ENCODE peak calls at places on chromosome 12, in nine cellular contexts. N, U, O, P, S, M, G, H and C are unnamed samples.

GRCh38 chr12:60231301-60231700 is 635.5 kb downstream of the SLC16A7 start:
- DNase-seq in N (no peak), U (no peak), O (no peak), P (no peak), S (no peak), M (no peak), G (no peak), H (no peak), C (no peak)

GRCh38 chr12:2764398-2764797 is 30.4 kb upstream of the FKBP4 start:
- DNase-seq in N (no peak), U (no peak), O (no peak), P (no peak), S (no peak), M (no peak), G (no peak), H (no peak), C (no peak)

GRCh38 chr12:104604070-104604994 is 147.6 kb downstream of the CHST11 start:
- DNase-seq in N (no peak), U (peak), O (peak), P (peak), S (peak), M (peak), G (peak), H (no peak), C (no peak)

GRCh38 chr12:97899956-97900355 is 437.4 kb downstream of the RMST start:
- DNase-seq in N (no peak), U (no peak), O (no peak), P (no peak), S (no peak), M (no peak), G (peak), H (no peak), C (no peak)

GRCh38 chr12:118064608-118065007 is 3.6 kb upstream of the WSB2 start:
- DNase-seq in N (no peak), U (peak), O (no peak), P (no peak), S (no peak), M (no peak), G (no peak), H (no peak), C (no peak)

GRCh38 chr12:32115404-32116104 is 8.9 kb downstream of the BICD1 start:
- DNase-seq in N (no peak), U (no peak), O (peak), P (peak), S (peak), M (peak), G (peak), H (no peak), C (no peak)

GRCh38 chr12:27210187-27210586 is 33.9 kb upstream of the STK38L start:
- DNase-seq in N (no peak), U (no peak), O (no peak), P (no peak), S (no peak), M (no peak), G (no peak), H (no peak), C (no peak)

GRCh38 chr12:106886921-106887320 is 68.8 kb upstream of the TMEM263 start:
- DNase-seq in N (no peak), U (no peak), O (no peak), P (no peak), S (no peak), M (no peak), G (no peak), H (no peak), C (no peak)

GRCh38 chr12:93943766-93944165 is 204.6 kb upstream of the PLXNC1 start:
- DNase-seq in N (no peak), U (no peak), O (no peak), P (no peak), S (peak), M (peak), G (peak), H (no peak), C (no peak)

GRCh38 chr12:94147991-94148840 is at the start of gene PLXNC1:
- DNase-seq in N (peak), U (peak), O (peak), P (peak), S (peak), M (peak), G (peak), H (peak), C (peak)

GRCh38 chr12:29164477-29165163 is 15.5 kb downstream of the FAR2 start:
- DNase-seq in N (no peak), U (no peak), O (no peak), P (no peak), S (no peak), M (peak), G (peak), H (no peak), C (no peak)

GRCh38 chr12:2013527-2014223 is 9.4 kb upstream of the DCP1B start:
- DNase-seq in N (no peak), U (no peak), O (no peak), P (no peak), S (no peak), M (no peak), G (no peak), H (no peak), C (no peak)

GRCh38 chr12:128266559-128267245 is at the start of gene TMEM132C:
- DNase-seq in N (no peak), U (no peak), O (no peak), P (no peak), S (no peak), M (no peak), G (no peak), H (no peak), C (no peak)

GRCh38 chr12:11839093-11839641 is 189.7 kb downstream of the ETV6 start:
- DNase-seq in N (no peak), U (no peak), O (peak), P (no peak), S (peak), M (no peak), G (peak), H (no peak), C (no peak)

GRCh38 chr12:110930348-110931314 is 10.3 kb upstream of the MYL2 start:
- DNase-seq in N (no peak), U (no peak), O (no peak), P (no peak), S (peak), M (no peak), G (no peak), H (no peak), C (no peak)

GRCh38 chr12:120996133-120996746 is 17.9 kb downstream of the HNF1A start:
- DNase-seq in N (no peak), U (no peak), O (no peak), P (no peak), S (no peak), M (no peak), G (no peak), H (no peak), C (no peak)

GRCh38 chr12:40002178-40003169 is 103.4 kb downstream of the SLC2A13 start:
- DNase-seq in N (no peak), U (no peak), O (no peak), P (peak), S (no peak), M (no peak), G (no peak), H (no peak), C (no peak)

GRCh38 chr12:67982165-67982563 is 7.1 kb upstream of the IFNG-AS1 start:
- DNase-seq in N (no peak), U (no peak), O (no peak), P (no peak), S (no peak), M (no peak), G (no peak), H (no peak), C (no peak)

GRCh38 chr12:46401703-46402102 is 29.1 kb upstream of the SLC38A2 start:
- DNase-seq in N (no peak), U (no peak), O (no peak), P (no peak), S (no peak), M (no peak), G (no peak), H (no peak), C (no peak)

GRCh38 chr12:112686373-112686772 is 105.2 kb upstream of the RPH3A start:
- DNase-seq in N (no peak), U (no peak), O (no peak), P (no peak), S (no peak), M (peak), G (peak), H (no peak), C (no peak)

GRCh38 chr12:97283297-97283696 is 179.3 kb upstream of the RMST start:
- DNase-seq in N (no peak), U (no peak), O (no peak), P (no peak), S (no peak), M (no peak), G (no peak), H (no peak), C (no peak)

GRCh38 chr12:75656650-75657049 is 145.2 kb upstream of the KRR1 start:
- DNase-seq in N (no peak), U (no peak), O (no peak), P (no peak), S (no peak), M (peak), G (peak), H (no peak), C (no peak)

GRCh38 chr12:16939871-16940306 is 333.9 kb upstream of the LMO3 start:
- DNase-seq in N (no peak), U (no peak), O (peak), P (peak), S (no peak), M (peak), G (peak), H (no peak), C (no peak)

GRCh38 chr12:7486512-7486911 is 17.1 kb downstream of the CD163 start:
- DNase-seq in N (no peak), U (no peak), O (no peak), P (no peak), S (no peak), M (no peak), G (no peak), H (no peak), C (no peak)

GRCh38 chr12:45913631-45914030 is 76.7 kb downstream of the SCAF11 start:
- DNase-seq in N (no peak), U (no peak), O (no peak), P (no peak), S (no peak), M (no peak), G (no peak), H (no peak), C (no peak)

GRCh38 chr12:6715130-6715529 is 8.7 kb upstream of the COPS7A start:
- DNase-seq in N (no peak), U (no peak), O (no peak), P (no peak), S (no peak), M (no peak), G (no peak), H (no peak), C (no peak)

GRCh38 chr12:27965966-27966365 is 6.6 kb downstream of the PTHLH start:
- DNase-seq in N (no peak), U (no peak), O (no peak), P (no peak), S (no peak), M (no peak), G (peak), H (no peak), C (no peak)

GRCh38 chr12:84038241-84038640 is 874.4 kb downstream of the SLC6A15 start:
- DNase-seq in N (no peak), U (no peak), O (no peak), P (no peak), S (no peak), M (no peak), G (peak), H (no peak), C (no peak)

GRCh38 chr12:52543985-52544888 is 8.7 kb downstream of the KRT71 start:
- DNase-seq in N (no peak), U (no peak), O (no peak), P (peak), S (no peak), M (no peak), G (no peak), H (no peak), C (no peak)

GRCh38 chr12:57242691-57243454 is 8.1 kb downstream of the STAC3 start:
- DNase-seq in N (peak), U (no peak), O (no peak), P (peak), S (no peak), M (peak), G (peak), H (peak), C (peak)

GRCh38 chr12:12804432-12804886 is 8.7 kb upstream of the DDX47 start:
- DNase-seq in N (no peak), U (no peak), O (no peak), P (peak), S (no peak), M (peak), G (peak), H (no peak), C (no peak)

GRCh38 chr12:26338574-26339572 is 143.5 kb downstream of the SSPN start:
- DNase-seq in N (no peak), U (no peak), O (no peak), P (peak), S (no peak), M (peak), G (peak), H (no peak), C (no peak)

GRCh38 chr12:30988086-30988485 is 61.5 kb downstream of the TSPAN11 start:
- DNase-seq in N (no peak), U (no peak), O (no peak), P (no peak), S (no peak), M (no peak), G (no peak), H (no peak), C (no peak)

GRCh38 chr12:30988887-30989286 is 62.3 kb downstream of the TSPAN11 start:
- DNase-seq in N (no peak), U (no peak), O (no peak), P (no peak), S (no peak), M (no peak), G (no peak), H (no peak), C (no peak)

GRCh38 chr12:30990776-30991175 is 64.2 kb downstream of the TSPAN11 start:
- DNase-seq in N (no peak), U (no peak), O (no peak), P (no peak), S (no peak), M (no peak), G (no peak), H (no peak), C (no peak)

GRCh38 chr12:30990316-30990715 is 63.8 kb downstream of the TSPAN11 start:
- DNase-seq in N (no peak), U (no peak), O (no peak), P (no peak), S (no peak), M (no peak), G (no peak), H (no peak), C (no peak)

DNA sequence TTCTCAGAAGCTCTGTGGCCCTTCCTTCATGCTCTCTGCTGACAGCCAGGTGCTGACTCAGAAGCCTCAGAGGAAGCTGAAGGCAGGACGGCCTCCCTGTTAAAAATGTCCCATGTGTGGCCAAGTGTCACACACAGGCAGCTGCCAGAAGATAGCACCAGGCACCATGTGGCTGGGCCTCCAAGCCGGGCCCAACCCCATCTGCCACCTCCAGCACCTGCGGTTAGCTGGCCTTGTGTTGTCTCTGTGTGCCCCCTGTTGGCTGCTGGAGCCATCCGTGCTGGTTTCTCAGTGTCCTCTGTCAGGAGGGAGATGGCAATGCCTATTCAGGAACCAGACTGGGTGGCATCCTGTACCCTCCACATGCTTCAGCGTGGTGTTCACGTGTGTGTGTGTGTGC is 63.2 kb downstream of the TSPAN11 start:
- DNase-seq in N (no peak), U (no peak), O (no peak), P (peak), S (no peak), M (no peak), G (peak), H (no peak), C (no peak)
- TF ChIP-seq CTCF in N (no peak), U (no peak), O (no peak), P (peak), S (no peak), M (no peak), G (no peak), H (no peak), C (peak)

DNA sequence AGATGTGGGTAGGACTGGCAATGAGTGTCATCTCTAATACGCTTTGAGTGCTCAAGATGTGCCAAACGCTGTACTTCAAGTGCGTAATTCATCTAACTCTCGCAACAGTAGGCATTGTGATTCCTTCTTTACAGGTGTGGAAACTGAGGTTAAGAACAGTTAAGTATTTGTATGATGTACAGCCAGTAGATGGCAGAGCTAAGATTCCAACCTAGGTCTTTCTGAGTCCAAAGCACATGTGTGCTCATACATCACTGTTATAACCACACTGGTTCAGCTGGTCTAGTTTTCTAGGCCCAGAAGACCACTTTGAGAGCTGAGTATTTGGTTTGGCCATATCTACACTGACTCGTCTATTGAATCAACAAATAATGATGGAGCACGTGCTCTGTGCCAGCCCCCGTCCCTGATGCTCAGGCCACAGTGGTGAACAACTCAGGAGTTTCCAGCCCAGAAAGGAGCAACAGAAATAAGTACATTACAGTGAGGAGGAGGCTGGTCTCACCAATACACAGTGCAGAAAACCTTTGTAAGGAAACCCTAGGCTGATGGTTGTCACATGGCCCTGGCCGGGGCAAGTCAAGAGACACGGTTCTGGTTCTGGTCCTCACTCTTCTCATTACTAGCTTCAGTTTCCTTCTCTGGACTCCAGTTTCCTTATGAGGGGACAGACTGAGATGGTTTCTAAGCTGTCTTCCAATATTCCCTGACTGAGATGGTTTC is 69.3 kb upstream of the SCN8A start:
- DNase-seq in N (no peak), U (no peak), O (no peak), P (no peak), S (peak), M (no peak), G (peak), H (no peak), C (no peak)
- TF ChIP-seq CTCF in N (no peak), U (no peak), O (no peak), P (peak), S (no peak), M (no peak), G (peak), H (no peak), C (no peak)

GRCh38 chr12:116194935-116195431 is 82.5 kb downstream of the MED13L start:
- DNase-seq in N (peak), U (peak), O (no peak), P (no peak), S (no peak), M (no peak), G (no peak), H (peak), C (no peak)
- TF ChIP-seq CTCF in N (no peak), U (no peak), O (no peak), P (no peak), S (no peak), M (no peak), G (no peak), H (no peak), C (no peak)

GRCh38 chr12:130765186-130765659 is 49.1 kb upstream of the RIMBP2 start:
- DNase-seq in N (no peak), U (no peak), O (no peak), P (peak), S (no peak), M (peak), G (peak), H (no peak), C (no peak)

GRCh38 chr12:130768120-130768519 is 52.0 kb upstream of the RIMBP2 start:
- DNase-seq in N (no peak), U (no peak), O (no peak), P (no peak), S (no peak), M (peak), G (peak), H (no peak), C (no peak)

GRCh38 chr12:130766470-130766869 is 50.4 kb upstream of the RIMBP2 start:
- DNase-seq in N (no peak), U (no peak), O (no peak), P (no peak), S (no peak), M (no peak), G (no peak), H (no peak), C (no peak)

GRCh38 chr12:130775953-130776856 is 60.1 kb upstream of the RIMBP2 start:
- DNase-seq in N (no peak), U (no peak), O (no peak), P (peak), S (no peak), M (peak), G (peak), H (peak), C (no peak)

DNA sequence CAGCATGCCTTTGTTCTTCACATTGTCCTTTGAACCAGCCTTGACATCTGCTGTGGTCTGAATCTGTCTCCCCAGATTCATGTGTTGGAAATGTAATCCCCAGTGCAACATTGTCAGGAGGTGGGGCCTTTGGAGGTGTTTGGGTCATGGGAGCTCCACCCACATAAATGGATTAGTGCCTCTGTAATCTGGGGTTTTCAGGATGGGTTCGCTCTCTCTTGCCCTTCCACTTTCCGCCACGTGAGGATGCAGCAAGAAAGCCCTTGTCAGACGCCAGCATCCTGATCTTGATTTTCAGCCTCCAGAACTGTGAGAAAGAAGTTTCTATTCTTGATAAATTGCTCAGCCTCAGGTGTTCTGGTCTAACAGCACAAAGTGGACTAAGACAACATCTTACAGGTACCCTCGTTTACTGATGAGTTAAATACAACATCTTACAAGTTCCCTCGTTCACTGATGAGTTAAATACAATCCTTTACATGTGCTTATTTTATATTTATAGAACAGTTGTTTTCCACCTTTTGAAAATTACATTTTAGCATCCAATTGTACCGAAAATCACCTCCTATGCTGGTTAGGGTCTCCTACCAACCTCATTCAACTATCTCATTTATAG is 54.4 kb upstream of the RIMBP2 start:
- DNase-seq in N (no peak), U (no peak), O (no peak), P (no peak), S (no peak), M (no peak), G (no peak), H (no peak), C (no peak)
- TF ChIP-seq CTCF in N (no peak), U (no peak), O (no peak), P (no peak), S (no peak), M (no peak), G (no peak), H (no peak), C (no peak)

GRCh38 chr12:4422985-4423384 is 22.6 kb downstream of the FGF6 start:
- DNase-seq in N (no peak), U (no peak), O (no peak), P (no peak), S (peak), M (no peak), G (no peak), H (no peak), C (no peak)

GRCh38 chr12:4417471-4417870 is 28.1 kb downstream of the FGF6 start:
- DNase-seq in N (no peak), U (no peak), O (no peak), P (no peak), S (no peak), M (no peak), G (no peak), H (no peak), C (no peak)

GRCh38 chr12:4423528-4424195 is 22.0 kb downstream of the FGF6 start:
- DNase-seq in N (no peak), U (no peak), O (no peak), P (no peak), S (peak), M (no peak), G (no peak), H (no peak), C (no peak)

GRCh38 chr12:4418913-4419312 is 26.7 kb downstream of the FGF6 start:
- DNase-seq in N (no peak), U (no peak), O (no peak), P (no peak), S (peak), M (no peak), G (no peak), H (no peak), C (no peak)

GRCh38 chr12:4421590-4422031 is 24.0 kb downstream of the FGF6 start:
- DNase-seq in N (no peak), U (no peak), O (no peak), P (peak), S (peak), M (peak), G (peak), H (peak), C (no peak)
- TF ChIP-seq CTCF in N (no peak), U (peak), O (peak), P (peak), S (no peak), M (peak), G (peak), H (peak), C (peak)

GRCh38 chr12:69880566-69880965 is 55.5 kb downstream of the MYRFL start:
- DNase-seq in N (no peak), U (no peak), O (no peak), P (no peak), S (no peak), M (no peak), G (peak), H (no peak), C (no peak)
- TF ChIP-seq CTCF in N (no peak), U (no peak), O (no peak), P (no peak), S (no peak), M (no peak), G (peak), H (no peak), C (no peak)